ENCODE peak calls at places on chromosomes 6 and 20, in ten cellular contexts. O is IMR-90, Y is body of pancreas, P is HCT116, Q is heart left ventricle, W is A549, D is Peyer's patch, J is stomach, A is lower leg skin, L is esophagus squamous epithelium. N is an unnamed sample.

GRCh38 chr6:166955865-166956443 is 396 bp downstream of the RNASET2 start:
- DNase-seq in Q (no peak), O (peak), Y (peak), W (no peak), L (no peak), P (no peak), D (no peak), J (peak), A (no peak), N (no peak)

GRCh38 chr6:75084872-75085381 is 120.9 kb downstream of the COL12A1 start:
- DNase-seq in Y (peak), P (no peak), D (no peak), O (no peak), J (peak), W (no peak), A (no peak), L (no peak), Q (no peak), N (no peak)

GRCh38 chr6:44542401-44543116 is 155.1 kb downstream of the CDC5L start:
- DNase-seq in J (no peak), O (no peak), Q (peak), L (no peak), A (no peak), W (no peak), D (peak), P (no peak), Y (no peak), N (no peak)

GRCh38 chr6:160315310-160315709 is 32.9 kb upstream of the SLC22A3 start:
- DNase-seq in Y (no peak), D (no peak), J (no peak), O (no peak), Q (no peak), L (no peak), P (no peak), W (no peak), A (no peak), N (no peak)

GRCh38 chr6:163218361-163218894 is 196.1 kb upstream of the QKI start:
- DNase-seq in J (no peak), D (no peak), Y (no peak), P (no peak), O (no peak), W (no peak), L (no peak), Q (no peak), A (no peak), N (no peak)

GRCh38 chr6:40788661-40789111 is 201.5 kb upstream of the LRFN2 start:
- DNase-seq in L (no peak), J (no peak), O (no peak), P (no peak), Y (peak), Q (no peak), W (no peak), A (no peak), D (no peak), N (no peak)

GRCh38 chr20:16624106-16624505 is 50.9 kb upstream of the KIF16B start:
- DNase-seq in L (no peak), O (no peak), W (peak), J (no peak), Q (no peak), Y (no peak), D (no peak), A (no peak), P (no peak), N (no peak)

GRCh38 chr6:44740566-44741120 is 353.1 kb downstream of the CDC5L start:
- DNase-seq in W (no peak), D (no peak), P (no peak), A (no peak), J (no peak), Y (no peak), Q (no peak), O (no peak), L (no peak), N (no peak)

GRCh38 chr20:36528176-36528874 is 13.0 kb upstream of the MYL9 start:
- DNase-seq in D (no peak), L (no peak), Y (no peak), P (no peak), J (no peak), Q (no peak), A (no peak), O (no peak), W (no peak), N (no peak)
- TF ChIP-seq POLR2A in D (no peak), L (no peak), Y (no peak), P (no peak), J (no peak), Q (no peak), A (no peak), O (no peak), W (no peak), N (no peak)

GRCh38 chr20:34888468-34888867 is 12.1 kb downstream of the ACSS2 start:
- DNase-seq in Q (no peak), L (no peak), O (no peak), A (no peak), Y (no peak), W (no peak), P (no peak), D (no peak), J (no peak), N (no peak)

GRCh38 chr20:34884260-34884659 is 7.8 kb downstream of the ACSS2 start:
- DNase-seq in Y (no peak), O (no peak), A (no peak), Q (no peak), J (no peak), L (no peak), D (no peak), P (no peak), W (no peak), N (no peak)

GRCh38 chr20:34886122-34886521 is 9.7 kb downstream of the ACSS2 start:
- DNase-seq in D (no peak), W (no peak), J (no peak), L (no peak), Q (no peak), Y (no peak), O (no peak), P (no peak), A (no peak), N (no peak)

GRCh38 chr20:34883809-34884208 is 7.4 kb downstream of the ACSS2 start:
- DNase-seq in L (no peak), D (no peak), Q (no peak), W (no peak), O (no peak), Y (no peak), A (no peak), J (no peak), P (no peak), N (no peak)

DNA sequence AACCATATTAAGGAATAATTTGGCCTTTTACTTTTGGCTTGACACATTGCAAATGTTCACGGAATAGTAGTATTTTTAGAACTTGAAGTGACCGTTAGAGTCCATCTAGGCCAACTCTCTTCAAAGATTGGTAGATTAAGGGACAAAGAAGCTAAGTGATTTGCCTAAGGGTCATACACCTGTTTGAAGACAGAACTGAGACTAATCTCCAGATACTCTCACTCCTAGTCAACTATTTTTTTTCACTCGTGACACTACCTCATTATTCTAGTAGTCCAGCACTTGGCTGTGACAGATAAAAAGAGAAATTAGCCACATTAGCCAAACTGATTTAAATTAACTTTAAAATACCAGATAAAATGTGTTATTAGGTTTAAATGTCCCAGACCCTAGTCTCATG is 10.6 kb downstream of the ACSS2 start:
- DNase-seq in L (no peak), A (no peak), W (no peak), D (no peak), Q (no peak), Y (no peak), J (no peak), P (no peak), O (no peak), N (no peak)
- TF ChIP-seq POLR2A in L (no peak), A (no peak), W (no peak), D (no peak), Q (no peak), Y (no peak), J (no peak), P (no peak), O (no peak), N (no peak)

GRCh38 chr6:79232696-79233462 is 1.6 kb downstream of the HMGN3 start:
- DNase-seq in D (no peak), J (no peak), A (no peak), O (no peak), W (no peak), Q (no peak), Y (no peak), L (no peak), P (no peak), N (no peak)

GRCh38 chr6:79230149-79230548 is 4.3 kb downstream of the HMGN3 start:
- DNase-seq in J (no peak), Y (no peak), Q (no peak), P (no peak), W (no peak), L (no peak), O (no peak), D (no peak), A (no peak), N (no peak)

GRCh38 chr6:79233611-79234149 is 802 bp downstream of the HMGN3 start:
- DNase-seq in L (peak), W (peak), Q (peak), O (peak), D (peak), P (peak), Y (peak), J (peak), A (peak), N (peak)

GRCh38 chr6:79231101-79231500 is 3.4 kb downstream of the HMGN3 start:
- DNase-seq in Q (no peak), L (no peak), O (no peak), J (no peak), D (no peak), W (no peak), A (no peak), P (no peak), Y (no peak), N (no peak)

GRCh38 chr6:79234150-79235022 is at the start of gene HMGN3:
- DNase-seq in Q (peak), W (peak), O (peak), Y (peak), P (peak), D (peak), L (peak), J (peak), A (peak), N (peak)
- TF ChIP-seq POLR2A in Q (no peak), W (peak), O (no peak), Y (peak), P (peak), D (peak), L (no peak), J (no peak), A (no peak), N (peak)

GRCh38 chr6:33426590-33427563 is 7.0 kb downstream of the SYNGAP1 start:
- DNase-seq in W (peak), A (no peak), O (no peak), Y (no peak), J (no peak), P (no peak), D (no peak), Q (no peak), L (no peak), N (no peak)

GRCh38 chr6:33427585-33428218 is 7.8 kb downstream of the SYNGAP1 start:
- DNase-seq in W (peak), Y (peak), O (no peak), Q (peak), D (peak), A (no peak), J (peak), L (no peak), P (no peak), N (peak)

GRCh38 chr6:33425668-33426577 is 6.1 kb downstream of the SYNGAP1 start:
- DNase-seq in D (peak), P (peak), Y (peak), O (peak), J (peak), Q (peak), A (peak), W (peak), L (no peak), N (peak)

GRCh38 chr6:33423777-33424176 is 3.9 kb downstream of the SYNGAP1 start:
- DNase-seq in A (no peak), D (no peak), Y (no peak), O (no peak), Q (no peak), J (no peak), W (no peak), L (no peak), P (no peak), N (no peak)

DNA sequence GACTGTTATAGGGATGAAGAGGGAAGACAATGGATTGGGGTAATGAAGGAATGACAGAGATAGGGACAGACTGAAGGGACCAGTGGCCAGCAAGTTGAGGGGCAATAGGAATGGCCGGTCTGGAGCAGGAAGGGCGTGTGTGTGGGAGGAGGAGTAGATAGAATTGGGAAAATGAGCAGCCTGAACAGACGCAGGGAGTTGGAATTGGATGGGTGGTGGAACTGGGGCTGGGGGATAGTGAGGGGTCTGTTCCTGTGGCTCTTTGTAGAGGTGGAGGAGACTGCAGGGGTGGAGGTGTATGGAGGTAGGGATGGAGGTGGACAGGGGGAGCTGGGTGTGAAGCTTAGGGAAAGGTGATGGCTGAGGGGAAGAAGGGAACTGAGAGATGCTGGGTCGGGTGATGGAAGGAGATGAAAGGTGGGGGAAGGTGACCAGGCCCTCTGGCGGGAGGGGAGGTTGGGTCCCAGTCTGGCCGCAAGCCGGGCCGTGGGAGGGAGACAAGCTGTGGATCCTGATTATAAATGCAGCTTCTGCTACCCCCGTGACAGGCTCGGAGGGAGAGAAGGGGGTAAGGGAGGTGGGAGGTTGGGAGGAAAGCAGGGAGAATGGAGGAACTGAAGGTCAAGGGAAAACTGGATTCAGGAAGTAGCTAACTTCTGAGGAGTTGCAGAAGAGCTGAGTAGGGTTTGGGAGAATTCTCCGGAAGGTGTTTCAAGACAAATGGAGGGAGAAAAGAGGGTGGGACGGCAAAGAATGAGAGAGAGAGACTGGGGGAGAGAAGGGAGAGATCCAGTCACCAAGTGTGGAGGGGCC is 5.2 kb downstream of the SYNGAP1 start:
- DNase-seq in J (no peak), L (no peak), O (no peak), A (no peak), P (no peak), Y (no peak), D (no peak), Q (no peak), W (no peak), N (no peak)
- TF ChIP-seq POLR2A in J (no peak), L (no peak), O (no peak), A (no peak), P (no peak), Y (no peak), D (no peak), Q (no peak), W (no peak), N (no peak)

DNA sequence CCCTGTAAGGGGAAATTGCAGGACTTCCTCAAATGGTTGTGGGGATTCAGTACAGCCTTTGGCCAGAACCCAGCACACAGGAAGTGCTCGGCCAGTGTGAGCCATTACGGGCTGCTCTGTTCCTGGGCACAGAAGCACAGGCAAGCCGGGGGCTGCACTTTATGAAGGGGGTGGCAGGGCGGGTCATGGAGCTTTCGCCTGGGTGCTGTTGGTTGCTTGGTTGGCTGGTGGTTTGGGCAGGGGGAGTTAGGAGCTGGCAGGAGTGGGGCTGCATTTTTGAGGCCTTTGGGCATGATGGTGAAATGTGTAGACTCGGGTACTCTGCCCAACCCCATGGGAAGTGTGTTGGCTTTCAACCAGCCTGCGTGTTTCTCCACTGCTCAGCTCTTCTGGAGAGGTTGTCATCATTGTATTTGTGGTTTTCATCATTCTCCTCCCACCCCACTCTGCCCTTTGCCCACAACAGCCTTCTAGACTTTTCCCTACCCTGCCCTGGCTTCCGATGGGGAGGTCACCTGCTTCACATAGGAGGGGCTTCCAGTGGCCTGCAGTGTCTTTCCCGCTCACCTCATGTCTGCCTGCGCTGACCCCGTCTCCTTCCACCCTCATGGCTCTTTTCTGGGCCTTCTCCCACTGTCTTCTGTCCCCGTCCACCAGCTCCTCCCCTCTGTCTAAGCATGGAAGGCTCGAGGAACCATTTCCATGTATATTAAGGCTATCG is 16.1 kb upstream of the RBM38 start:
- DNase-seq in Y (no peak), O (no peak), P (no peak), J (no peak), A (no peak), W (no peak), Q (no peak), D (no peak), L (no peak), N (no peak)
- TF ChIP-seq POLR2A in Y (no peak), O (no peak), P (no peak), J (no peak), A (no peak), W (no peak), Q (no peak), D (no peak), L (no peak), N (no peak)

DNA sequence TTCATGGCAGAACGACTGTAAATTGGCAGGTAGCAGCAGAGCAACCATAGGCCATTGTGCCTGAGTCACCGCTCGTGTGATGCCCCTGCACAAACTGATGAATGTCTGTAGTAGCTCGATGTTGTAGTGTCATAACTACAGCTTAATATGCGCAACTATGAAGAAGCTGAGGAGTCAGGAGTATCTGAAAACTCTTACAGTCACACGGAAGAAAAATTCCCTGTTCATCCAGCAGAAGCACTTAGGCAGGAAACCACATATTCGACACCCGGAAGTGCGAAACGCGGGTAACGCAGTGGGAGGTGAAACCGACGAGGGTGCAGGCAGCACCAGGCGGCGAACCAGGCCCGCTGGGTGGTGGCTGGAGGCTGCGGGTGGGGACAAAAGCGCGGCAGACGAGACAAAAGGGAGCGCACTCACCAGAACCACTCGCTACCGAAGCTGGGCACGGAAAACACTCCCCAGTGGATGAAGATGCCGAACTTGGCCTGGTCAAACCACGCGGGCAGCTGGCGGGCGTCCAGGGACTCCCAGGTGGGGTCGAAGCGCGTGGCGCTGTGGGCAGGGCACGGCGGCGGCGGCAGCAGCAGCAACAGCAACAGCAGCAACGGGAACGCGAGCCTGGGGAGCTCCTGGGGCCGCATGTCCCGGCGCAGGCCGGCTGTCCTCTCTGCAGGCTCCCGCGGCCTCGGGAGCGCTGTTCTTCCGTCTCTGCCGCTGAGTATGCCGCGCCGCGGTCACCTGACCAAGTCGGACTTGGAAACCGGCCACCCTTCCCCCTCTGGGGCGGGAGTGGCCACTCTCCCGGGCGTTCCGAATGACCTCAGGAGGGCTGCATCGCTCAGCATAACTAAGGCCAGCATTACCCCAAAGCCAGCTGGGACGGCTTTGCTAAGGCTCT is at the start of gene FUCA2:
- DNase-seq in D (peak), Y (peak), A (peak), Q (peak), J (peak), L (peak), P (peak), O (peak), W (peak), N (peak)
- TF ChIP-seq POLR2A in D (peak), Y (peak), A (peak), Q (no peak), J (no peak), L (no peak), P (peak), O (peak), W (peak), N (peak)